ENCODE peak calls at places on chromosomes 11 and 22, in six cellular contexts. F is PC-3, H is body of pancreas, M is stomach, Q is DND-41, L is IMR-90. J is an unnamed sample.

GRCh38 chr11:35192347-35192746 is 53.4 kb downstream of the CD44 start:
- DNase-seq in F (no peak), H (peak; percentile 32), M (no peak), Q (no peak), L (peak; percentile 38), J (peak; percentile 82)

GRCh38 chr11:92314499-92314898 is 89.9 kb downstream of the FAT3 start:
- DNase-seq in F (no peak), H (no peak), M (no peak), Q (no peak), L (no peak), J (no peak)

GRCh38 chr11:7964873-7965272 is 374 bp downstream of the NLRP10 start:
- DNase-seq in F (peak; percentile 70), H (no peak), M (no peak), Q (no peak), L (peak; percentile 90), J (no peak)

GRCh38 chr22:49972163-49973017 is 11.8 kb downstream of the PIM3 start:
- DNase-seq in F (no peak), H (peak; percentile 50), M (peak; percentile 42), Q (no peak), L (no peak), J (no peak)

GRCh38 chr11:110092577-110093406 is at the start of gene ZC3H12C:
- DNase-seq in F (peak; percentile 96), H (peak; percentile 92), M (peak; percentile 87), Q (no peak), L (peak; percentile 90), J (peak; percentile 89)

GRCh38 chr11:100328626-100329340 is 358.3 kb upstream of the ARHGAP42 start:
- DNase-seq in F (peak; percentile 7), H (no peak), M (no peak), Q (no peak), L (peak; percentile 7), J (no peak)

GRCh38 chr11:22192642-22193347 is at the start of gene ANO5:
- DNase-seq in F (no peak), H (peak; percentile 83), M (peak; percentile 78), Q (no peak), L (no peak), J (peak; percentile 56)

GRCh38 chr11:1946812-1947480 is at the start of gene MRPL23:
- DNase-seq in F (no peak), H (peak; percentile 14), M (no peak), Q (no peak), L (no peak), J (no peak)

GRCh38 chr22:22865311-22866072 is 22.1 kb upstream of the IGLL5 start:
- DNase-seq in F (no peak), H (no peak), M (no peak), Q (peak; percentile 92), L (no peak), J (no peak)

GRCh38 chr11:68983816-68984215 is 3.0 kb upstream of the MRGPRD start:
- DNase-seq in F (no peak), H (no peak), M (no peak), Q (no peak), L (no peak), J (no peak)
- H3K27ac ChIP-seq in F (no peak overlapping the region), H (no peak overlapping the region), M (no peak overlapping the region), Q (no peak overlapping the region), L (no peak overlapping the region), J (no peak overlapping the region)

GRCh38 chr11:76797341-76798201 is 14.4 kb downstream of the TSKU start:
- DNase-seq in F (no peak), H (no peak), M (no peak), Q (no peak), L (no peak), J (no peak)
- H3K4me1 ChIP-seq in F (peaks cover 9% of the 10 kb centered on the region), H (peaks cover 56% of the 10 kb centered on the region), M (peaks cover 27% of the 10 kb centered on the region), Q (peaks cover 8% of the 10 kb centered on the region), L (peaks cover 17% of the 10 kb centered on the region), J (peaks cover 10% of the 10 kb centered on the region)

GRCh38 chr11:132486060-132486459 is 1046.2 kb downstream of the OPCML start:
- DNase-seq in F (no peak), H (no peak), M (no peak), Q (no peak), L (no peak), J (no peak)
- TF ChIP-seq CTCF in F (no peak), H (no peak), M (no peak), Q (no peak), L (no peak), J (no peak)

DNA sequence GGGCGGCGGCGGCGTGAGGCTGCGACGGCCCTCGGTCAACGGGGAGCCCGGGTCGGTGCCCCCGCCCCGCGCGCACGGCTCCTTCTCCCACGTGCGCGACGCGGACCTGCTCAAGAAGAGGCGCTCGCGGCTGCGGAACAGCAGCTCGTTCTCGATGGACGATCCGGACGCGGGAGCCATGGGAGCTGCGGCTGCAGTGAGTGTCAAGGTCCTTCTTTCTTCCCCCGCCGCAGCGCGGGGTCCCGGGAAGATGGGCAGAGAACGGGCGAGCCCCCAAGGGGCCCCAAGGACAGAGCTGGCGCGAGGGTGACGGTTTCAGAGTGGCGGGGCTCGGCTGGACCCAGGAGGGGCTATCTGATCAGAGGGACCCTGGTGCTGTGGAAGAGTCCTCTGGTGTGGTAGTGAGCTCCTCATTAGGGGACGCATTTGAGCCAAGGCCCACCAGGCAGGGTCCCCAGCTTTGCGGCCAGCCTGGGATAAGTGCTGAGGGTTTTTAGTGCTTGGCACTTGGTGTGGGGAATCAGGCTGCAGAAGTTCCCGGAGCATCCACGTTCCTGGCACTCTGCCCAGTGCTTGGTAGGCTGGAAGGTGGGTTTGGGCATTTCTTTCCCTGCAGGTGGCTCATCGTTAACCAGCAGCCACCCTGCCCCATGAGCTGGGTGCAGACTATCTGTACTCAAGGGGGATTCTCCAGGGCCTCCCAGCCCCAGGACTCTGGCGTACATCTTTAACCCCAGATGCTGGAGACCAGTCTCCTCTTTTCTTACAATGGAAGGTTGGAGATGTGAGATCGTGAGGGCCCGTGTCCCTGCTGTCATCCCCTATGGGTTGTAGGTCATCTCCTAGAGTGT is 9.8 kb downstream of the EHBP1L1 start:
- DNase-seq in F (no peak), H (no peak), M (no peak), Q (no peak), L (no peak), J (no peak)
- H3K27ac ChIP-seq in F (no peak overlapping the region), H (no peak overlapping the region), M (peak overlapping the region; percentile 81), Q (no peak overlapping the region), L (no peak overlapping the region), J (no peak overlapping the region)

GRCh38 chr11:111413849-111414248 is 34.8 kb upstream of the POU2AF1 start:
- DNase-seq in F (no peak), H (no peak), M (no peak), Q (no peak), L (no peak), J (no peak)

GRCh38 chr11:111412293-111412692 is 33.2 kb upstream of the POU2AF1 start:
- DNase-seq in F (no peak), H (no peak), M (no peak), Q (no peak), L (no peak), J (no peak)

GRCh38 chr11:111416231-111416960 is 37.3 kb upstream of the POU2AF1 start:
- DNase-seq in F (no peak), H (no peak), M (no peak), Q (no peak), L (no peak), J (no peak)

GRCh38 chr11:111414936-111415335 is 35.9 kb upstream of the POU2AF1 start:
- DNase-seq in F (no peak), H (no peak), M (no peak), Q (no peak), L (no peak), J (no peak)

DNA sequence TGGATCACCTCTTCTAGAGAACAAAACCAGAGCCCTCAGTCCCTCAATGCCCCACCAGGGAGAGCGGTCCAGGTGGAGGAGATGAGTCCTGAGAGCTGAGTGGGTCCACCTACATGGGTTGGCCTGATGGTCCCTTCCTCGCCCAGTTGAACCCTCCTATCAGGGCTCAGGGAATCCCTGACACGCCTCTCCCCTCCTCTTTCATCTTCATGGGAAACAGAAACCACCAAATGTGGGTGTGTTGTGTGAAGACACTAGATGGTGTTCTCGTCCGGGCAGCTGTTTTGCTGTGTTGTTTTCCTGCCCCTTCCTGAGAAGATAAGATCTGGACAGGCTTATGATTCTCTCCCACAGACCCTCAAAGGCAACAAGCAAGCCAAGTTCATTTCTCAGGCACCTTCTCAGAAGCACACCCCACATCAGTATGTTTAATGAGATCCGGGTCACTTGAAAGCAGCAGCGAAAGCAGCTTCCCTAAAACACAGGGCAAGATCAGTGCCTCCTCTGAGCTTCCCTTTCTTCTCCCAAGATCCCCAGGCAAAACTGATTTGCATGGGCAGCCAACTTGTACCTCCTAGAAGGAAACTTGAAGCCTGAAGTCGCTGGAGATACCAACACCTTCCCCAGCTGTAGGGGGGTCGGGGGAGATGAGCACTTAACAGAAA is 35.3 kb upstream of the POU2AF1 start:
- DNase-seq in F (no peak), H (no peak), M (no peak), Q (peak; percentile 72), L (no peak), J (no peak)
- H3K4me1 ChIP-seq in F (no peaks in the 10 kb centered on the region), H (peaks cover 28% of the 10 kb centered on the region), M (peaks cover 21% of the 10 kb centered on the region), Q (peaks cover 57% of the 10 kb centered on the region), L (peaks cover 9% of the 10 kb centered on the region), J (no peaks in the 10 kb centered on the region)